ENCODE peak calls at places on chromosomes 2 and 18, in nine cellular contexts. F, B, U, L, Y, H, R, I and K are unnamed samples.

GRCh38 chr2:110768591-110768990 is 36.2 kb downstream of the ACOXL start:
- DNase-seq in F (no peak), B (no peak), I (no peak), H (no peak), Y (peak), R (no peak), L (peak), U (no peak), K (no peak)

GRCh38 chr2:75031906-75032803 is 73.7 kb downstream of the POLE4 start:
- DNase-seq in U (no peak), R (no peak), Y (no peak), I (no peak), H (no peak), L (no peak), F (no peak), B (no peak), K (no peak)

GRCh38 chr2:99297990-99298389 is 3.0 kb downstream of the LYG1 start:
- DNase-seq in U (no peak), H (no peak), Y (no peak), R (no peak), F (no peak), L (no peak), I (no peak), B (no peak), K (no peak)

GRCh38 chr2:207530160-207531023 is 630 bp downstream of the CREB1 start:
- DNase-seq in L (no peak), F (no peak), U (peak), H (no peak), I (no peak), B (peak), R (peak), Y (peak), K (no peak)

GRCh38 chr2:29393676-29394075 is 278.5 kb downstream of the CLIP4 start:
- DNase-seq in B (no peak), Y (no peak), H (no peak), I (no peak), F (no peak), R (no peak), L (no peak), U (no peak), K (no peak)

GRCh38 chr2:189570565-189570964 is 10.0 kb downstream of the SLC40A1 start:
- DNase-seq in H (no peak), Y (no peak), L (no peak), F (peak), U (no peak), R (no peak), I (no peak), B (peak), K (no peak)

GRCh38 chr2:48315847-48316194 is 214.1 kb upstream of the STON1 start:
- DNase-seq in L (no peak), U (peak), H (no peak), F (no peak), I (no peak), Y (no peak), R (no peak), B (peak), K (no peak)

GRCh38 chr2:180829261-180829660 is 151.1 kb upstream of the UBE2E3 start:
- DNase-seq in I (no peak), F (no peak), H (no peak), B (no peak), Y (no peak), U (no peak), R (no peak), L (no peak), K (no peak)

GRCh38 chr2:227939271-227940027 is 68.0 kb downstream of the DAW1 start:
- DNase-seq in R (no peak), Y (no peak), L (peak), H (no peak), I (no peak), F (no peak), B (peak), U (no peak), K (no peak)

GRCh38 chr18:6750411-6750810 is 20.9 kb downstream of the ARHGAP28 start:
- DNase-seq in F (no peak), B (no peak), H (no peak), U (no peak), R (no peak), I (no peak), Y (no peak), L (no peak), K (no peak)

GRCh38 chr18:36468161-36468560 is 170.6 kb downstream of the FHOD3 start:
- DNase-seq in U (no peak), B (no peak), I (no peak), F (no peak), R (no peak), L (no peak), Y (no peak), H (no peak), K (no peak)

GRCh38 chr2:47026738-47027531 is 111.3 kb upstream of the MCFD2 start:
- DNase-seq in R (no peak), B (no peak), L (no peak), Y (no peak), H (no peak), F (no peak), U (no peak), I (no peak), K (no peak)

GRCh38 chr2:237591021-237591370 is 462 bp upstream of the RAB17 start:
- DNase-seq in R (no peak), H (no peak), U (no peak), Y (no peak), L (peak), F (no peak), B (no peak), I (no peak), K (no peak)

GRCh38 chr18:58413667-58414628 is 214.9 kb downstream of the ALPK2 start:
- DNase-seq in B (no peak), R (no peak), Y (no peak), F (no peak), L (no peak), U (no peak), I (no peak), H (no peak), K (no peak)

GRCh38 chr2:26691881-26692813 is at the start of gene KCNK3:
- DNase-seq in L (peak), I (no peak), U (peak), R (peak), H (no peak), Y (peak), F (no peak), B (peak), K (no peak)

GRCh38 chr2:100767224-100767653 is 52.7 kb upstream of the NPAS2 start:
- DNase-seq in R (no peak), F (no peak), I (no peak), H (no peak), B (peak), L (no peak), Y (no peak), U (no peak), K (peak)

GRCh38 chr2:224004105-224004715 is 34.9 kb downstream of the SERPINE2 start:
- DNase-seq in I (no peak), B (peak), H (no peak), U (no peak), L (no peak), Y (no peak), R (no peak), F (no peak), K (no peak)

GRCh38 chr2:232869138-232870001 is 694 bp upstream of the SNORC start:
- DNase-seq in I (no peak), H (no peak), U (no peak), B (no peak), R (no peak), F (no peak), L (no peak), Y (no peak), K (no peak)

GRCh38 chr2:71256421-71256820 is 29.5 kb upstream of the PAIP2B start:
- DNase-seq in F (no peak), Y (no peak), H (no peak), R (no peak), I (no peak), U (no peak), L (no peak), B (no peak), K (no peak)

GRCh38 chr18:62209046-62209445 is 22.0 kb downstream of the RELCH start:
- DNase-seq in Y (no peak), R (no peak), L (no peak), I (no peak), F (no peak), H (no peak), U (no peak), B (no peak), K (no peak)

GRCh38 chr2:113283704-113284284 is 5.1 kb upstream of the PAX8 start:
- DNase-seq in R (no peak), U (no peak), I (peak), F (peak), Y (no peak), L (no peak), H (no peak), B (peak), K (peak)

GRCh38 chr2:101985101-101985792 is 6.5 kb upstream of the IL1R2 start:
- DNase-seq in B (no peak), U (no peak), I (no peak), Y (no peak), H (no peak), R (no peak), F (no peak), L (no peak), K (no peak)

GRCh38 chr2:175684466-175684865 is 317.6 kb downstream of the LNPK start:
- DNase-seq in U (no peak), Y (no peak), L (no peak), F (no peak), I (no peak), R (no peak), H (no peak), B (no peak), K (no peak)

GRCh38 chr2:234558642-234559041 is 61.8 kb upstream of the ARL4C start:
- DNase-seq in L (no peak), Y (no peak), U (no peak), F (no peak), B (no peak), I (no peak), H (no peak), R (no peak), K (no peak)

GRCh38 chr2:195559431-195559914 is 97.6 kb upstream of the SLC39A10 start:
- DNase-seq in U (peak), H (no peak), L (no peak), I (no peak), F (peak), Y (no peak), R (no peak), B (no peak), K (no peak)

GRCh38 chr2:9769171-9770005 is 73.9 kb upstream of the TAF1B start:
- DNase-seq in B (no peak), F (no peak), U (peak), H (no peak), Y (peak), R (no peak), I (no peak), L (peak), K (no peak)

GRCh38 chr18:9094307-9095226 is 7.9 kb upstream of the NDUFV2 start:
- DNase-seq in F (peak), Y (no peak), H (no peak), I (peak), L (no peak), R (no peak), U (peak), B (peak), K (peak)

GRCh38 chr18:45061359-45061758 is 380.7 kb downstream of the SETBP1 start:
- DNase-seq in F (no peak), U (no peak), Y (no peak), H (no peak), R (no peak), B (no peak), I (no peak), L (no peak), K (no peak)

GRCh38 chr2:85804026-85804425 is 50.2 kb downstream of the ATOH8 start:
- DNase-seq in I (no peak), R (no peak), F (no peak), B (no peak), H (no peak), L (no peak), U (no peak), Y (no peak), K (no peak)

GRCh38 chr18:62717850-62718229 is 2.5 kb downstream of the PHLPP1 start:
- DNase-seq in Y (no peak), I (no peak), R (no peak), U (no peak), F (no peak), H (no peak), L (no peak), B (peak), K (no peak)

GRCh38 chr18:31741096-31741735 is 19.5 kb downstream of the SLC25A52 start:
- DNase-seq in Y (peak), B (peak), I (peak), L (peak), R (no peak), H (no peak), U (peak), F (peak), K (no peak)

GRCh38 chr18:50590625-50591024 is 30.7 kb downstream of the MAPK4 start:
- DNase-seq in L (no peak), H (no peak), I (no peak), B (no peak), Y (peak), F (no peak), U (no peak), R (no peak), K (no peak)

GRCh38 chr2:101188683-101189405 is 37.7 kb upstream of the TBC1D8 start:
- DNase-seq in R (no peak), I (no peak), F (no peak), U (no peak), L (no peak), Y (no peak), H (no peak), B (peak), K (no peak)

GRCh38 chr2:64645014-64645418 is 8.7 kb downstream of the SERTAD2 start:
- DNase-seq in B (peak), R (peak), F (no peak), L (no peak), I (peak), U (peak), H (no peak), Y (peak), K (no peak)

GRCh38 chr18:46152808-46153617 is 48.8 kb downstream of the HAUS1 start:
- DNase-seq in F (no peak), Y (no peak), R (peak), H (no peak), L (no peak), I (no peak), B (no peak), U (no peak), K (no peak)